ENCODE peak calls at places on chromosomes 11 and 22, in six cellular contexts. I is Peyer's patch; N is aorta; A is colonic mucosa; Z is adrenal gland; D is CD4-positive, alpha-beta memory T cell. W is an unnamed sample. For H3K9me3, the result is how much of the 10 kb centered on the place peaks cover.

GRCh38 chr11:12771875-12772274 is 97.7 kb downstream of the TEAD1 start:
- DNase-seq in Z (no peak), N (no peak), D (no peak), A (no peak), I (no peak), W (no peak)

GRCh38 chr11:120775986-120776682 is 247.8 kb upstream of the TBCEL start:
- DNase-seq in D (no peak), I (no peak), N (no peak), Z (no peak), A (no peak), W (no peak)

GRCh38 chr11:12088047-12088481 is 22.3 kb upstream of the MICAL2 start:
- DNase-seq in N (peak), I (peak), D (no peak), Z (no peak), A (peak), W (peak)

GRCh38 chr11:62556872-62557631 is 10.4 kb upstream of the AHNAK start:
- DNase-seq in Z (no peak), N (peak), D (peak), I (no peak), A (no peak), W (peak)

GRCh38 chr11:115642660-115643059 is 138.4 kb upstream of the CADM1 start:
- DNase-seq in I (no peak), Z (no peak), N (no peak), A (no peak), D (no peak), W (no peak)

GRCh38 chr22:50739894-50740293 is 1.9 kb downstream of the ACR start:
- DNase-seq in D (no peak), Z (peak), A (no peak), I (peak), N (no peak), W (no peak)

GRCh38 chr11:47394322-47395224 is 13.8 kb upstream of the SLC39A13 start:
- DNase-seq in D (peak), I (peak), N (peak), Z (no peak), A (no peak), W (no peak)

GRCh38 chr22:49261616-49262015 is 566.1 kb downstream of the BRD1 start:
- DNase-seq in Z (no peak), N (no peak), D (no peak), A (no peak), I (peak), W (no peak)

GRCh38 chr11:36398261-36398953 is 102.3 kb downstream of the PRR5L start:
- DNase-seq in A (no peak), D (no peak), Z (no peak), N (no peak), I (no peak), W (no peak)

GRCh38 chr11:396511-396947 is 2.5 kb downstream of the PKP3 start:
- DNase-seq in N (no peak), I (no peak), D (no peak), A (peak), Z (no peak), W (no peak)

DNA sequence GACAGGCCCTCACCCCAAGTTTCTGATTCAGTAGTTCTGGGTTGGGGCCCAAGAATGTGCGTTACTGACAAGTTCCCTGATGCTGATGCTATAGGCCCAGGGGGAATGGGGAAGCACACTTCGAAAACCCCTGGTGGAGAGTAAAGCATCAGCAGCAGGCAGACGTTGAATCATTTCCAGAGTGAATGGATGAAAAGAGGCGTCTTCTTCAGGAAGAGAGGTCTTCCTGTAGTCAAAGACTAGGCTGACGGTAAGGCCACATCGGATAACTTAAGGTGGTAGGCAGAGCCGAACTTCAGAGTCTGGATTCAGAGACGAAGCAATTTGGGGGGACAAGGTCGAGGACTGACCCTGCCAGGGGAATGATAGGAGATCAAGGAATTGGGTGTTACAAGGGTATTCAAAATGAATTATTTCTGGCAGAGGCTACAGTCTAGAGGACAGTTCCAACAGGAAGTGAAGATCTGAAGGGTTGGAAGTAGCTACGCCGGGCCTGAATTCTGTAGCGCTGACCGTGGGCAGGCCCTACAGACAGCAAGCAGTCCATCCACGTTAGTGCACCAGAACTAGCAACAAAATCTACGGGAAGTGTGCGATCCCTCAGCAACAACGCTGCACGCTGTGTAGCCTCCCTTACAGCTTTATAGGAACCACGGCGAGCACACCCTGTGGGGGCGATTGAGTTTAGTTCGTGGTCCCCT is 862 bp upstream of the CENATAC start:
- DNase-seq in D (peak), Z (no peak), N (no peak), A (no peak), I (no peak), W (no peak)
- H3K27ac ChIP-seq in D (peak), Z (no peak), N (peak), A (peak), I (peak), W (peak)

DNA sequence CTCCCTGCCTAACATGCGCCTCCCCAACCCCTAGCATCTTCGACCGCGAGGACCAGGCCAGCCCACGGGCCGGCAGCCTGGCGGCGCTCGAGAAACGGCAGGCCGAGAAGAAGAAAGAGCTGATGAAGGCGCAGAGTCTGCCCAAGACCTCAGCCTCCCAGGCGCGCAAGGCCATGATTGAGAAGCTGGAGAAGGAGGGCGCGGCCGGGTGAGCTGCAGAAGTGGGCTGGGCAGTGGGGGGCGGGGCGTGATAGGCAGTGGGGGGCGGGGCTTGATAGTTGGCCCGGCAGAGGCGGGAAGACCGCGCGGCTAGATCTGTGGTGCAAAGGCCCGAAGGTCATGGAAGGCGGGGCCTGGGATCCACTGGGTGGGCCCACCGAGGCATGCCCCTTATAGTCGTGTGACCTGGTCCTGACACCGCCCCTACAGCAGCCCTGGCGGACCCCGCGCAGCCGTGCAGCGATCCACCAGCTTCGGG is 8.7 kb downstream of the SELENOM start:
- DNase-seq in A (peak), Z (peak), I (peak), N (no peak), D (no peak), W (peak)
- H3K4me3 ChIP-seq in A (no peak), Z (no peak), I (no peak), N (no peak), D (no peak), W (no peak)

GRCh38 chr11:87137711-87138110 is 100.0 kb downstream of the TMEM135 start:
- DNase-seq in N (no peak), I (no peak), Z (no peak), D (no peak), A (no peak), W (no peak)
- H3K9me3 ChIP-seq in N (under half), I (under half), Z (under half), D (under half), A (under half), W (under half)

DNA sequence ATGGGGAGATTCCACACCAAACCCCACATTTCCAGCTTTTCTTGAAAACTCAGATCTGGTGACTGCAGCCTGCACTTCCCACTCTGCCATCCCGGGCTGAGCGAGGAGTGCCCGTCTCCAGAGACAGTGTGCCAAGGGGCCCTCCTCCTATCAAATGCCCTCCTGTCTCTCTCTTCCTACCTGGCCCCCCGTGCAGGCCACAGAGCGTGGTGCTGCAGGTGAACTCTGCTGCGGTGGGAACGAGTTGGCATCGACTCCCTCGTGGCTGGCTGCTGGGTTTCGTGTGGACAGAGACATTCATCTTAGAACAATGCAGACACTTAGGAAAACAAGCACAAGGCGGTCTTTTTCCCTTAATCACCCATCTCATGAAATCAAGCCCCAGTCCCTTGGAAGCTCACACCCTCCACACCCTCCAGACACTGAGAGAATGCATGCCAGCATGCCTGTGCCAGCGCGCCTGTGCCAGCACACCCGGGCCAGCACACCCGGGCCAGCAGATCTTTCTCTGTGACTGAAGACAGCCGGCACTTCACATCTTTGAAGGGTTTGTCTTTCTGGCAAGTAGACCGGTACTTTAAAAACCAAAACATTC is 65.0 kb downstream of the PARVB start:
- DNase-seq in I (no peak), A (no peak), N (no peak), Z (peak), D (no peak), W (no peak)
- H3K27ac ChIP-seq in I (no peak), A (no peak), N (no peak), Z (no peak), D (no peak), W (no peak)

DNA sequence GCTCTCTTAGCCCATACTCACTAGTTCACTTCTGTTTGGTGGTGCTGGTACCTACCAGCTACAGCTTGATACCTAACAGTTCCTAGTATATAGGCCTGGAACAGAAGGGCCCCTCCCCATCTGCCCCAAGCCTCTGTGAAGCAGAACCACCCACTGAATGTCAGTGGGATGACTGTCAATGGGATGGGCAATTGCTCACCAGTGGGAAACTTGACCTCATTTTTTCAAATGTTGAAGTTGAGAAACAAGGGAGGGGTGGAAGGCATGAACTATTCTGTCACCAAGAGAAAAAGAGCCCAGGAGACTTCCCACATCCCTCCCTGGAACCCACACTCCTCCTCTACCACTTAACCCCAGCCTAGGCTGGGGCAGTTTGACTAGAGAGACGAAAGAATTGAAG is at the start of gene NLRP10:
- DNase-seq in N (no peak), D (no peak), I (no peak), Z (no peak), A (no peak), W (no peak)
- H3K4me3 ChIP-seq in N (no peak), D (no peak), I (no peak), Z (no peak), A (no peak), W (no peak)

GRCh38 chr11:3369366-3369765 is 9.6 kb downstream of the ZNF195 start:
- DNase-seq in A (no peak), D (no peak), N (no peak), I (no peak), Z (no peak), W (no peak)
- H3K9me3 ChIP-seq in A (under half), D (under half), N (under half), I (under half), Z (under half), W (under half)

DNA sequence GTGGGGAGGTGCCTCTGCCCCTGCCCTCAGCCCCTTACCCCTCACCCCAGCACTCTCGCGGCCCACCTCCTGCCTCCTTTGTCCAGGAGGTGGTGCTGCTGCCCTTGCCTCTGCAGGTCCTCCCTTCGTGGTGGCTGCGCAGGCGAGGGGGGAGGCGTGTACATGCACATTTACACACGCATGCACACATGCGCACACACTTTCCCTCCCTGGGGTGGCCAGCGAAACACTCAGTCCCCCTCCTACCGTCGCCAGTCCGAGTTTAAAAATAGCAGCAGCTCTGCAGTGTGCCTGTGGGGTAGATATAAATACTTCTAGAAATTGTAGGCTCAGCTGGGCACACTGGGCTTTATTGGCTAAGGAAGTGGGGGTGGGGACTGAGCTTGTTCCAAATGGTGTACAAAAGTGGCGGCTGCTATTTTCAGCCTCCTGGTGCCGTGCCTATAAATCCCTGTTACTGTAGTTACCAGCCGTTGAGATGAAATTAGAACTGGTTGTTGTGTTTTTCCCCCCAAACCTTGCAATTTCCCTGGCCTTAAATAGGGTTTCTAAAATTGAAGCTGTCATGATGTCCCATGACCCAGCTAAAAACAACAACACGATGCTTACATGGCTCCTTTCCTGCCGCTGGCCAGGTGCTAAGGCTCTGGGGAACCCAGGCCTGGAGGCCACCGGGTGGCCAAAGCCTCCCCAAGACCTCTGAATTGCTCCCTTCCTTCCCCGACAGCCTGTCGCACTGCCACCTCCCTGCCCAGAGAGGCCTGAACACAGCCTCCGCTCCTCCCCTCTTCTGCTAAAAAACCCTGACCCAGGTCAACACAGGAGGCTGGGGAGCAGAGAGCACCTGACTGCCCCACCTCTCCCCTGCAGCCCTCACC is 12.4 kb downstream of the PICK1 start:
- DNase-seq in A (peak), N (peak), D (no peak), I (no peak), Z (no peak), W (no peak)
- H3K27ac ChIP-seq in A (no peak), N (peak), D (no peak), I (peak), Z (no peak), W (no peak)

GRCh38 chr11:64313491-64314145 is 3.7 kb downstream of the TRMT112 start:
- DNase-seq in A (no peak), N (peak), D (no peak), I (no peak), Z (peak), W (no peak)
- H3K4me3 ChIP-seq in A (no peak), N (no peak), D (no peak), I (no peak), Z (no peak), W (no peak)

GRCh38 chr11:2644844-2645778 is 54.7 kb downstream of the KCNQ1OT1 start:
- DNase-seq in N (no peak), A (no peak), I (no peak), D (no peak), Z (no peak), W (no peak)

GRCh38 chr11:2649400-2649799 is 50.4 kb downstream of the KCNQ1OT1 start:
- DNase-seq in I (no peak), A (no peak), N (no peak), D (no peak), Z (no peak), W (no peak)

GRCh38 chr11:2647953-2648352 is 51.8 kb downstream of the KCNQ1OT1 start:
- DNase-seq in I (no peak), Z (no peak), D (no peak), A (no peak), N (no peak), W (no peak)

GRCh38 chr11:2645779-2646118 is 54.0 kb downstream of the KCNQ1OT1 start:
- DNase-seq in A (no peak), N (no peak), I (no peak), Z (no peak), D (no peak), W (no peak)

DNA sequence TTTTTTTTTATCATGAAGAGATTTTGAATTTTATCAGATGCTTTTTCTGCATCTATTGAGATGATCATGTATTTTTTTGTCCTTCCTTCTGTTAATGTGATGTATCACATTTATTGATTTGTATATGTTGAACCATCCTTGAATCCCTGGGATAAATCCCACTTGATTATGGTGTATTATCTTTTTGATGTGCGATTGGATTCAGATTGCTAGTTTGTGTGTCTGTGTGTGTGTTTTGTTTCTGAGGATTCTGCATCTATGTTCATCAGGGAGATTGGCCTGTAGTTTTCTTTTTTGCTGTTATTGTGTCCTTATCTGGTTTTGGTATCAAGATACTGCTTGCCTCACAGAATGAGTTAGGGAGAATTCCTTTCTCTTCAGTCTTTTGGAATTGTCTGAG is 52.6 kb downstream of the KCNQ1OT1 start:
- DNase-seq in D (no peak), I (no peak), N (no peak), A (no peak), Z (no peak), W (no peak)
- H3K9me3 ChIP-seq in D (under half), I (under half), N (under half), A (under half), Z (under half), W (under half)

GRCh38 chr11:33062137-33062536 is 22.8 kb downstream of the TCP11L1 start:
- DNase-seq in N (no peak), I (no peak), Z (no peak), D (no peak), A (no peak), W (no peak)
- H3K27ac ChIP-seq in N (no peak), I (no peak), Z (no peak), D (no peak), A (peak), W (no peak)

W was measured in small intestine.